ENCODE peak calls at places on chromosomes 13 and 19, in five cellular contexts. Y, U, X, H and I are unnamed samples.

GRCh38 chr13:45063261-45063870 is 56.9 kb upstream of the GTF2F2 start:
- DNase-seq in U (peak; percentile 37), Y (no peak), H (no peak), X (no peak), I (no peak)

GRCh38 chr13:100110269-100110668 is 21.4 kb downstream of the PCCA start:
- DNase-seq in X (no peak), Y (no peak), H (no peak), U (no peak), I (no peak)

GRCh38 chr19:45100202-45100600 is 7.2 kb downstream of the PPP1R37 start:
- DNase-seq in H (no peak), Y (no peak), U (no peak), X (no peak), I (no peak)

GRCh38 chr13:48201044-48201443 is 32.0 kb upstream of the ITM2B start:
- DNase-seq in H (peak; percentile 82), X (no peak), Y (no peak), U (no peak), I (no peak)

GRCh38 chr13:19888799-19889198 is 25.4 kb upstream of the ZMYM5 start:
- DNase-seq in U (no peak), X (no peak), H (no peak), Y (no peak), I (no peak)

GRCh38 chr19:35870798-35871197 is 2.4 kb downstream of the APLP1 start:
- DNase-seq in Y (no peak), U (no peak), H (no peak), X (no peak), I (no peak)

GRCh38 chr19:48779636-48780035 is 24.3 kb downstream of the FGF21 start:
- DNase-seq in Y (no peak), U (no peak), H (no peak), X (no peak), I (no peak)

GRCh38 chr19:3687774-3688706 is 12.2 kb downstream of the PIP5K1C start:
- DNase-seq in U (no peak), X (no peak), H (peak; percentile 75), Y (peak; percentile 20), I (peak; percentile 3)

GRCh38 chr19:38989066-38989605 is 13.6 kb upstream of the FBXO17 start:
- DNase-seq in H (no peak), X (no peak), U (peak; percentile 71), Y (no peak), I (no peak)

GRCh38 chr13:80454245-80454644 is 113.3 kb upstream of the SPRY2 start:
- DNase-seq in U (peak; percentile 27), H (no peak), Y (no peak), X (no peak), I (no peak)

GRCh38 chr19:18995804-18996241 is 37.5 kb downstream of the SUGP2 start:
- DNase-seq in U (peak; percentile 85), H (peak; percentile 47), Y (no peak), X (no peak), I (no peak)

GRCh38 chr13:114111577-114111976 is 20.8 kb downstream of the RASA3 start:
- DNase-seq in H (peak; percentile 50), U (no peak), Y (no peak), X (no peak), I (no peak)